ENCODE peak calls at places on chromosome 1, in five cellular contexts. U is mesothelial cell of epicardium, N is HL-60, T is HFFc6, A is activated B cell treated with CpG ODN at 0.5 μM for 24 hours. R is an unnamed sample.

GRCh38 chr1:164518692-164519332 is 40.2 kb upstream of the PBX1 start:
- DNase-seq in U (no peak), N (no peak), T (no peak), A (no peak), R (no peak)

GRCh38 chr1:108050134-108050533 is 85.2 kb upstream of the VAV3 start:
- DNase-seq in U (no peak), N (no peak), T (no peak), A (no peak), R (no peak)

GRCh38 chr1:193310569-193310968 is 124.2 kb upstream of the B3GALT2 start:
- DNase-seq in U (no peak), N (no peak), T (no peak), A (no peak), R (no peak)

GRCh38 chr1:165356876-165357275 is 361 bp upstream of the LMX1A start:
- DNase-seq in U (no peak), N (no peak), T (no peak), A (no peak), R (no peak)

GRCh38 chr1:192108143-192108542 is 50.1 kb upstream of the RGS18 start:
- DNase-seq in U (no peak), N (no peak), T (no peak), A (no peak), R (no peak)

GRCh38 chr1:4650486-4650885 is 3.9 kb upstream of the AJAP1 start:
- DNase-seq in U (no peak), N (no peak), T (no peak), A (no peak), R (no peak)

GRCh38 chr1:230407351-230407750 is 18.8 kb downstream of the PGBD5 start:
- DNase-seq in U (no peak), N (no peak), T (no peak), A (no peak), R (no peak)

GRCh38 chr1:47585141-47585902 is 147.5 kb downstream of the FOXD2 start:
- DNase-seq in U (no peak), N (no peak), T (no peak), A (no peak), R (no peak)

GRCh38 chr1:111204211-111204883 is 3.9 kb upstream of the DENND2D start:
- DNase-seq in U (no peak), N (no peak), T (no peak), A (peak), R (peak)

GRCh38 chr1:74395492-74395891 is 116.9 kb downstream of the LRRC53 start:
- DNase-seq in U (no peak), N (no peak), T (no peak), A (no peak), R (no peak)

GRCh38 chr1:38026592-38027200 is 14.2 kb downstream of the UTP11 start:
- DNase-seq in U (no peak), N (no peak), T (peak), A (no peak), R (no peak)

GRCh38 chr1:235822685-235823084 is 44.0 kb downstream of the LYST start:
- DNase-seq in U (no peak), N (no peak), T (no peak), A (no peak), R (no peak)

GRCh38 chr1:35567947-35568558 is 5.1 kb upstream of the TFAP2E start:
- DNase-seq in U (no peak), N (no peak), T (no peak), A (no peak), R (no peak)

GRCh38 chr1:3352084-3352951 is 102.1 kb upstream of the ARHGEF16 start:
- DNase-seq in U (no peak), N (no peak), T (peak), A (no peak), R (no peak)

GRCh38 chr1:154730251-154730650 is 122.3 kb upstream of the ADAR start:
- DNase-seq in U (no peak), N (no peak), T (peak), A (no peak), R (no peak)

GRCh38 chr1:19336543-19336942 is 24.4 kb downstream of the SLC66A1 start:
- DNase-seq in U (no peak), N (no peak), T (no peak), A (no peak), R (no peak)

GRCh38 chr1:208731976-208732821 is 488.0 kb upstream of the PLXNA2 start:
- DNase-seq in U (no peak), N (no peak), T (no peak), A (no peak), R (no peak)

GRCh38 chr1:160952129-160952510 is 2.5 kb downstream of the ITLN2 start:
- DNase-seq in U (no peak), N (no peak), T (no peak), A (no peak), R (no peak)

GRCh38 chr1:63795455-63795854 is 21.6 kb downstream of the ROR1 start:
- DNase-seq in U (no peak), N (no peak), T (no peak), A (no peak), R (no peak)

GRCh38 chr1:247301176-247301540 is 30.5 kb downstream of the ZNF496 start:
- DNase-seq in U (no peak), N (no peak), T (no peak), A (no peak), R (no peak)

GRCh38 chr1:71964188-71964587 is 318.2 kb downstream of the NEGR1 start:
- DNase-seq in U (no peak), N (no peak), T (peak), A (no peak), R (no peak)

GRCh38 chr1:77280962-77281361 is 857 bp upstream of the AK5 start:
- DNase-seq in U (no peak), N (no peak), T (no peak), A (no peak), R (no peak)

GRCh38 chr1:11187000-11187399 is 2.2 kb upstream of the ANGPTL7 start:
- DNase-seq in U (no peak), N (no peak), T (no peak), A (no peak), R (no peak)

GRCh38 chr1:180927841-180928240 is 15.1 kb downstream of the KIAA1614 start:
- DNase-seq in U (no peak), N (no peak), T (no peak), A (no peak), R (no peak)

GRCh38 chr1:163535807-163536206 is 214.1 kb downstream of the NUF2 start:
- DNase-seq in U (no peak), N (no peak), T (peak), A (no peak), R (no peak)

GRCh38 chr1:204589409-204590038 is 73.3 kb downstream of the MDM4 start:
- DNase-seq in U (no peak), N (no peak), T (peak), A (no peak), R (no peak)

GRCh38 chr1:211925016-211925415 is 94.5 kb upstream of the LPGAT1 start:
- DNase-seq in U (no peak), N (no peak), T (no peak), A (no peak), R (no peak)

GRCh38 chr1:178438432-178438831 is 58.3 kb downstream of the CLEC20A start:
- DNase-seq in U (no peak), N (no peak), T (no peak), A (no peak), R (no peak)

GRCh38 chr1:113530021-113530420 is 139.7 kb downstream of the MAGI3 start:
- DNase-seq in U (no peak), N (no peak), T (no peak), A (no peak), R (no peak)

GRCh38 chr1:84031928-84032327 is 33.0 kb upstream of the TTLL7 start:
- DNase-seq in U (no peak), N (no peak), T (no peak), A (no peak), R (no peak)

GRCh38 chr1:94741510-94741909 is 78.6 kb upstream of the SLC44A3 start:
- DNase-seq in U (no peak), N (no peak), T (no peak), A (no peak), R (no peak)

GRCh38 chr1:16886860-16887605 is 8.7 kb upstream of the RNU1-2 start:
- DNase-seq in U (no peak), N (no peak), T (no peak), A (no peak), R (no peak)

GRCh38 chr1:9280015-9280860 is 12.5 kb upstream of the SPSB1 start:
- DNase-seq in U (no peak), N (no peak), T (peak), A (no peak), R (no peak)

GRCh38 chr1:109792056-109792831 is 28.5 kb upstream of the EPS8L3 start:
- DNase-seq in U (peak), N (no peak), T (peak), A (no peak), R (no peak)

GRCh38 chr1:244335456-244335855 is 116.3 kb downstream of the ADSS2 start:
- DNase-seq in U (no peak), N (no peak), T (no peak), A (no peak), R (no peak)

GRCh38 chr1:67162954-67163353 is 3.3 kb upstream of the IL23R start:
- DNase-seq in U (no peak), N (no peak), T (peak), A (no peak), R (no peak)

DNA sequence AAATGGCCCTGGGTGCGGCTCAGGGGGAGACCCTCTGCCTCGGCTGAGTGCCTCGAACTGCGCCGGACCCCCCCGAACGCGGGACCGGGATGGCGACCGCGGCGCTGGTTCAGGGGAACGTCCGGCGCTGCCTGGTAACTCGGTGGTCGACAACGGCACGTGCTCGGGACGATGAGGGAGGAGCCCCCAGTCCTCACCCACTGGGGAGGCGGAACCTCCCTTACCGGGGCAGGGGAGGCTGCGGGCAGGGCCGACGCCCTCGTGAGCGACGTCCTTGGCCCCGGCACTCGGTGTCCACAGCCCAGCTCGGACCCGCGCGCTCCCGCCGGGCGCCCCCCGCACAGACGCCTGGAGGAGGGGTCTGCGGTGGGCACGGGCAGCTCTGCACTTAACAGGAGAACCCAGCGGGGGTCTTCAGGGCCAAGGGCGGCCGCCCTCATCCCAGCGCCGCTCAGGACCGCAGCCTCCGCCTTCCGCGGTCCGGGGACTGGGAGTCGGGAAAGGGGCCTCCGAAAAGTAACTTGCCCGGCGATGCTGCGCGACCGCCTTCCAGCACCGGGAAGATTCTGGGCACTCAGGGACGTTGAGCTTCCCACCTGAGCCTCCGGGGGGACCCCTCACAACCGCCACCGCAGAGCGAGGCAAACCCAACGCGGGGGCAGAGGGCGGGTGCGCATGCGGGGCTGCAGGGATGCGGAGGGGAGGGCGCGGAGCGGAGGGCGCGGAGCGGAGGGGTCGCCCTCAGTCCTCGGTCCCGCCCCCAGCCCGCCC is 1.7 kb downstream of the HES4 start:
- DNase-seq in U (peak), N (no peak), T (no peak), A (no peak), R (no peak)
- TF ChIP-seq CTCF in U (no peak), N (no peak), T (no peak), A (no peak), R (no peak)

DNA sequence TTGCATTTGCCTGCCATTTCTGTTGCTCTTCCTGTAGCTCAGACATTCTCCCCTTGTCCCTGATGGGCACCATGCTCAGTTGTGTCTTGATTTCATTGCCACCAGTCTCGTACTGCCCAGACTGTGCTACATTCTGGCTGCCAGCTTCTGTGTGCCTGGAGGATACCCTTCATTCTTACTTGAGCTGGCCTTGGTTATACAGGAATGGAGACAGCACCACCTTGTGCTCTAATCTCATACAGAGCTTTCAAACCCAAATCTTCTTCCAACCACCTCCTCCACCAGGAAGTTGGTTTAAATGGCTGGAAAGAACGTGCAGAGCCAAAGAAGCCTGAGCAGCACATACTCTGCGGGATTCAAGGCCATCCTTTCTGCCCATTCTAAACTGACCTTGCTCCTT is 165.3 kb downstream of the SLC35F3 start:
- DNase-seq in U (no peak), N (no peak), T (no peak), A (no peak), R (no peak)
- TF ChIP-seq CTCF in U (no peak), N (no peak), T (no peak), A (no peak), R (no peak)

GRCh38 chr1:159163609-159164008 is 7.8 kb upstream of the CADM3 start:
- DNase-seq in U (no peak), N (no peak), T (no peak), A (no peak), R (no peak)

GRCh38 chr1:159162511-159163265 is 8.7 kb upstream of the CADM3 start:
- DNase-seq in U (no peak), N (no peak), T (no peak), A (no peak), R (no peak)

GRCh38 chr1:159161719-159162026 is 9.7 kb upstream of the CADM3 start:
- DNase-seq in U (no peak), N (no peak), T (no peak), A (no peak), R (no peak)

DNA sequence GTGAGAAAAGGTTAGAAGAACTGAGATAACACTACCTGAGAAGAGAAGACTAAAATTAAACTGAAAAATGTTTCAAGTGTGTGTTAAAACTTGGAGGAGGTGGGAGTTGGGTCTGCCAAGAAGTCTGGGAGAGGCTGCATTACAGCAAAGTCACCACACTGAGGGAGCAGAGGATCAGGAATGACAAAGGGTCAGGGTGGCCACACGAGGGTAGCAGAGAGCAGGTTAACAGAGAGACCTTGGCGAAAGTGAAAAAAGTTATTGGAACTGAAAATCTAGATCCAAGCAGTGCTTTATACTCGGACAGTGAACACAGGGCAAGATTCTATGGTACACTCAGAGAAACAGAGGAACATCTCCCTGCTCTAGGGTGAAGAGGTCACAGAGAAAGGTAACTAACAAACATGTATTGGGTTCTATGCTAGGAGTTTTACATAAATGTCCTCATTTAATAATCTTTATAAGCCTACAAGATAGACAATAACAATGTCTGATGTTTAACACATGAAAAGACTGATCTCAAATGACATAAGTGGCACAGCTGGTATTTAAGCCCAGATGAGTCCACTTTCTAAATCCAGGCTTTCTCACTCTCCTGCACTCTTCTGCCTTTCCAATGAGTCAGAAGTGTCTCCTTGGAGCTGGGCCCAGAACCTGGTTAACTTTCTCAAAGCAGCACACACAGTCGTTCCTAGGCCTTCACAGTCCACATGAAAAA is 10.3 kb upstream of the CADM3 start:
- DNase-seq in U (peak), N (peak), T (peak), A (peak), R (peak)
- TF ChIP-seq CTCF in U (peak), N (peak), T (peak), A (peak), R (peak)

GRCh38 chr1:57232500-57232899 is 191.4 kb downstream of the DAB1 start:
- DNase-seq in U (no peak), N (no peak), T (no peak), A (no peak), R (no peak)
- TF ChIP-seq CTCF in U (no peak), N (no peak), T (no peak), A (no peak), R (no peak)

DNA sequence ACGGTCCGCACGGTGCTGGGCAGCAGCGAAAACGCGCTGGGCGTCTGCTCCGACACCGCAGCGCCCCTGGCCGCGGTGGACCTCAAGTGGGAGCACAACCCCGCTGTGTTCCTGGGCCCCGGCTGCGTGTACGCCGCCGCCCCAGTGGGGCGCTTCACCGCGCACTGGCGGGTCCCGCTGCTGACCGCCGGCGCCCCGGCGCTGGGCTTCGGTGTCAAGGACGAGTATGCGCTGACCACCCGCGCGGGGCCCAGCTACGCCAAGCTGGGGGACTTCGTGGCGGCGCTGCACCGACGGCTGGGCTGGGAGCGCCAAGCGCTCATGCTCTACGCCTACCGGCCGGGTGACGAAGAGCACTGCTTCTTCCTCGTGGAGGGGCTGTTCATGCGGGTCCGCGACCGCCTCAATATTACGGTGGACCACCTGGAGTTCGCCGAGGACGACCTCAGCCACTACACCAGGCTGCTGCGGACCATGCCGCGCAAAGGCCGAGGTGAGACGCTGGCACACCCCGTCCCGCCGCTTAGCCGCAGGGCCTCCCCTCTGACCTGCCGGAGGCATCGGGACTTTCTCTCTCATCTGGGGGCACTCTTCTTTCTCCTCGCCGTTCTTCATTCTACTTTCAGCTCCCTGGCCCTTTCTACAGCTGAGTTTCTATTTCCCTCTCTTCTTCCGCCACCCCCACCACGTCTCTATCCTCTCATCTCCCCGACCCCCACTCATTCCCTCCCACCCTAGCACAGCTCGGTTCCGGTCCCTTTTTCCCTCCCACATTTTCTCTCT is 1.0 kb downstream of the NPR1 start:
- DNase-seq in U (no peak), N (no peak), T (no peak), A (peak), R (no peak)
- TF ChIP-seq CTCF in U (no peak), N (no peak), T (peak), A (no peak), R (no peak)

GRCh38 chr1:27686223-27686990 is 14.4 kb upstream of the IFI6 start:
- DNase-seq in U (no peak), N (no peak), T (no peak), A (no peak), R (no peak)
- TF ChIP-seq CTCF in U (no peak), N (no peak), T (no peak), A (no peak), R (no peak)

GRCh38 chr1:30744060-30744756 is 13.4 kb downstream of the LAPTM5 start:
- DNase-seq in U (no peak), N (no peak), T (peak), A (no peak), R (no peak)

GRCh38 chr1:30743584-30744059 is 14.0 kb downstream of the LAPTM5 start:
- DNase-seq in U (no peak), N (no peak), T (no peak), A (no peak), R (peak)

GRCh38 chr1:30746212-30747027 is 11.2 kb downstream of the LAPTM5 start:
- DNase-seq in U (no peak), N (no peak), T (no peak), A (no peak), R (no peak)

GRCh38 chr1:30745834-30746208 is 11.8 kb downstream of the LAPTM5 start:
- DNase-seq in U (no peak), N (no peak), T (no peak), A (no peak), R (no peak)

GRCh38 chr1:30745156-30745833 is 12.3 kb downstream of the LAPTM5 start:
- DNase-seq in U (no peak), N (no peak), T (no peak), A (no peak), R (no peak)
- TF ChIP-seq CTCF in U (no peak), N (no peak), T (no peak), A (no peak), R (no peak)

R was measured in natural killer cell.